ENCODE peak calls at places on chromosomes 13 and 19, in six cellular contexts. Y is midbrain; X is NCI-H2081; I is mesendoderm; S is T-helper 2 cell; G is stimulated activated CD8-positive, alpha-beta memory T cell treated with anti-CD3 and anti-CD28 coated beads, Interleukin-12 subunit alpha, Interleukin-12 subunit beta, amount 100 ng/mL, for 1 hour. D is an unnamed sample.

GRCh38 chr19:7488736-7489353 is at the start of gene PEX11G:
- DNase-seq in G (peak), S (peak), I (peak), Y (peak), X (peak), D (peak)

GRCh38 chr19:4730740-4731171 is 7.1 kb upstream of the DPP9 start:
- DNase-seq in X (no peak), G (peak), I (peak), S (peak), Y (no peak), D (no peak)

GRCh38 chr13:94544922-94545321 is 51.0 kb downstream of the TGDS start:
- DNase-seq in G (no peak), Y (no peak), I (no peak), X (no peak), S (no peak), D (no peak)

GRCh38 chr19:35216833-35217707 is 11.5 kb downstream of the FAM187B start:
- DNase-seq in Y (peak), G (no peak), I (peak), S (no peak), X (no peak), D (no peak)

GRCh38 chr13:113153810-113154748 is 4.4 kb upstream of the PROZ start:
- DNase-seq in I (peak), G (peak), Y (peak), X (peak), S (peak), D (no peak)

GRCh38 chr13:21100994-21101757 is 39.8 kb upstream of the LATS2 start:
- DNase-seq in Y (no peak), S (no peak), I (no peak), X (no peak), G (no peak), D (no peak)

GRCh38 chr19:18440421-18440877 is 2.5 kb upstream of the ISYNA1 start:
- DNase-seq in I (peak), S (no peak), Y (no peak), G (no peak), X (peak), D (peak)

GRCh38 chr19:18996351-18996750 is 37.0 kb downstream of the SUGP2 start:
- DNase-seq in X (no peak), S (no peak), Y (no peak), I (no peak), G (no peak), D (no peak)

GRCh38 chr13:30864352-30865130 is 41.5 kb upstream of the MEDAG start:
- DNase-seq in S (no peak), Y (no peak), I (peak), G (no peak), X (no peak), D (no peak)

GRCh38 chr13:62320129-62320724 is 904.6 kb upstream of the PCDH20 start:
- DNase-seq in G (no peak), X (peak), S (no peak), Y (peak), I (peak), D (peak)

GRCh38 chr13:26693749-26694463 is 66.7 kb downstream of the GPR12 start:
- DNase-seq in X (no peak), S (no peak), Y (no peak), G (no peak), I (peak), D (no peak)

GRCh38 chr13:113616991-113617749 is 32.6 kb downstream of the TFDP1 start:
- DNase-seq in G (no peak), Y (no peak), I (peak), S (no peak), X (peak), D (peak)

GRCh38 chr19:18287836-18288772 is 6.7 kb upstream of the JUND start:
- DNase-seq in S (no peak), Y (no peak), I (peak), G (no peak), X (no peak), D (no peak)

GRCh38 chr13:94073006-94073744 is 406.3 kb downstream of the DCT start:
- DNase-seq in X (no peak), I (no peak), Y (no peak), G (no peak), S (no peak), D (peak)

GRCh38 chr19:2648528-2648937 is 54.0 kb downstream of the GNG7 start:
- DNase-seq in X (peak), G (peak), Y (peak), I (peak), S (peak), D (peak)

GRCh38 chr19:4229179-4229931 is at the start of gene EBI3:
- DNase-seq in S (no peak), X (no peak), I (peak), Y (peak), G (no peak), D (no peak)

GRCh38 chr19:34308381-34309367 is 54.3 kb downstream of the GARRE1 start:
- DNase-seq in S (peak), Y (no peak), I (no peak), G (no peak), X (no peak), D (no peak)

GRCh38 chr13:112073245-112074138 is 6.5 kb downstream of the SOX1 start:
- DNase-seq in G (no peak), S (no peak), I (peak), X (peak), Y (no peak), D (peak)

GRCh38 chr13:45447050-45447661 is 17.6 kb upstream of the COG3 start:
- DNase-seq in G (no peak), S (no peak), I (no peak), Y (no peak), X (no peak), D (no peak)

GRCh38 chr19:15199652-15200574 is 882 bp downstream of the NOTCH3 start:
- DNase-seq in Y (no peak), X (no peak), I (peak), G (no peak), S (no peak), D (no peak)

GRCh38 chr13:49314344-49314882 is 66.7 kb downstream of the CDADC1 start:
- DNase-seq in Y (no peak), X (no peak), S (no peak), G (no peak), I (no peak), D (no peak)

GRCh38 chr19:42468273-42468796 is 25.6 kb upstream of the CXCL17 start:
- DNase-seq in X (no peak), G (no peak), I (peak), S (no peak), Y (no peak), D (no peak)

GRCh38 chr13:96636310-96636709 is 358.0 kb downstream of the OXGR1 start:
- DNase-seq in S (no peak), X (no peak), I (no peak), Y (no peak), G (no peak), D (no peak)

GRCh38 chr19:34651747-34652146 is 25.2 kb downstream of the SCGB2B2 start:
- DNase-seq in Y (no peak), I (no peak), X (no peak), G (no peak), S (no peak), D (no peak)

GRCh38 chr13:19822673-19823072 is 39.9 kb upstream of the PSPC1 start:
- DNase-seq in G (no peak), X (no peak), S (no peak), Y (no peak), I (no peak), D (no peak)

GRCh38 chr13:93620366-93620765 is 393.8 kb downstream of the GPC6 start:
- DNase-seq in S (no peak), G (no peak), I (no peak), Y (no peak), X (no peak), D (no peak)

GRCh38 chr13:59447846-59448620 is 715.7 kb downstream of the DIAPH3 start:
- DNase-seq in S (no peak), I (peak), G (no peak), X (no peak), Y (no peak), D (no peak)

GRCh38 chr19:10748924-10749434 is 31.1 kb downstream of the DNM2 start:
- DNase-seq in I (no peak), S (no peak), G (no peak), X (peak), Y (peak), D (no peak)